ENCODE peak calls at places on chromosomes 13 and 19, in six cellular contexts. O is Right ventricle myocardium superior, V is psoas muscle, Y is activated T-cell treated with anti-CD3 and anti-CD28 coated beads for 48 hours, J is stromal cell of bone marrow, K is upper lobe of right lung. W is an unnamed sample.

GRCh38 chr13:52862358-52863206 is 14.1 kb upstream of the PCDH8 start:
- DNase-seq in J (no peak), Y (no peak), V (no peak), O (no peak), K (no peak), W (no peak)

GRCh38 chr19:41219924-41220567 is 1.0 kb downstream of the AXL start:
- DNase-seq in K (peak), O (peak), J (no peak), Y (no peak), V (peak), W (peak)

GRCh38 chr19:14135355-14135754 is 1.0 kb downstream of the ASF1B start:
- DNase-seq in K (no peak), J (no peak), O (no peak), V (no peak), Y (no peak), W (no peak)

GRCh38 chr13:61084983-61085382 is 330.7 kb downstream of the PCDH20 start:
- DNase-seq in V (no peak), J (no peak), K (no peak), O (no peak), Y (no peak), W (no peak)

GRCh38 chr13:102687520-102687919 is 7.3 kb downstream of the METTL21C start:
- DNase-seq in K (no peak), Y (no peak), O (no peak), V (no peak), J (no peak), W (no peak)

GRCh38 chr13:27857271-27857670 is 62.5 kb upstream of the PDX1 start:
- DNase-seq in K (no peak), O (no peak), Y (no peak), J (no peak), V (no peak), W (no peak)

GRCh38 chr19:14114854-14115253 is 2.7 kb downstream of the PRKACA start:
- DNase-seq in V (peak), Y (peak), K (peak), J (no peak), O (peak), W (no peak)

GRCh38 chr13:84445776-84446175 is 563.5 kb upstream of the SLITRK1 start:
- DNase-seq in Y (no peak), J (no peak), O (no peak), K (no peak), V (no peak), W (no peak)

GRCh38 chr13:86725105-86725504 is 925.9 kb upstream of the SLITRK6 start:
- DNase-seq in K (no peak), V (no peak), J (no peak), Y (no peak), O (no peak), W (no peak)

GRCh38 chr19:35845215-35846037 is 6.9 kb downstream of the NPHS1 start:
- DNase-seq in J (no peak), Y (no peak), K (no peak), V (peak), O (no peak), W (no peak)

GRCh38 chr19:35247526-35248309 is 1.1 kb upstream of the LSR start:
- DNase-seq in O (no peak), K (peak), J (no peak), Y (peak), V (peak), W (peak)

GRCh38 chr13:35163674-35164073 is 221.6 kb downstream of the NBEA start:
- DNase-seq in Y (no peak), V (no peak), O (no peak), J (no peak), K (no peak), W (no peak)

GRCh38 chr13:49683489-49683888 is 7.8 kb downstream of the EBPL start:
- DNase-seq in J (no peak), O (no peak), V (no peak), K (no peak), Y (no peak), W (no peak)

GRCh38 chr19:17605761-17606745 is 50.6 kb downstream of the COLGALT1 start:
- DNase-seq in O (peak), K (peak), Y (peak), J (peak), V (peak), W (peak)

GRCh38 chr13:101415358-101416174 is 742 bp downstream of the NALCN start:
- DNase-seq in V (peak), J (no peak), O (no peak), K (no peak), Y (no peak), W (no peak)

GRCh38 chr13:71912524-71912923 is 45.5 kb upstream of the DACH1 start:
- DNase-seq in O (no peak), V (no peak), Y (no peak), J (no peak), K (no peak), W (no peak)

GRCh38 chr13:98083936-98084335 is 59.0 kb upstream of the FARP1 start:
- DNase-seq in K (no peak), J (no peak), O (no peak), Y (no peak), V (no peak), W (no peak)

GRCh38 chr19:54393381-54393780 is 21.9 kb upstream of the TTYH1 start:
- DNase-seq in K (no peak), O (no peak), J (no peak), Y (no peak), V (no peak), W (no peak)

GRCh38 chr19:32550666-32551065 is 30.3 kb upstream of the PDCD5 start:
- DNase-seq in V (no peak), K (no peak), Y (no peak), O (no peak), J (no peak), W (no peak)

GRCh38 chr19:51116736-51117135 is 8.0 kb upstream of the SIGLEC9 start:
- DNase-seq in J (no peak), K (no peak), Y (no peak), V (no peak), O (no peak), W (no peak)

GRCh38 chr13:101149735-101150380 is 266.4 kb downstream of the NALCN start:
- DNase-seq in J (peak), V (no peak), O (no peak), K (no peak), Y (no peak), W (no peak)

GRCh38 chr19:12611361-12611699 is 610 bp downstream of the ZNF791 start:
- DNase-seq in V (peak), Y (no peak), K (peak), J (peak), O (peak), W (peak)

GRCh38 chr13:39282400-39282972 is 244.2 kb downstream of the NHLRC3 start:
- DNase-seq in Y (no peak), V (no peak), K (no peak), J (no peak), O (no peak), W (no peak)

GRCh38 chr13:99955747-99956472 is 15.7 kb downstream of the ZIC5 start:
- DNase-seq in K (no peak), V (peak), O (no peak), Y (no peak), J (peak), W (no peak)

GRCh38 chr19:45470147-45471081 is 2.6 kb downstream of the FOSB start:
- DNase-seq in O (no peak), V (peak), K (peak), Y (no peak), J (no peak), W (peak)

GRCh38 chr13:110819203-110820014 is 95.5 kb downstream of the ANKRD10 start:
- DNase-seq in V (peak), O (peak), K (peak), Y (peak), J (peak), W (peak)

GRCh38 chr13:31408927-31409326 is 209.2 kb downstream of the B3GLCT start:
- DNase-seq in K (no peak), V (no peak), O (no peak), Y (no peak), J (no peak), W (no peak)

GRCh38 chr13:66264976-66265375 is 965.2 kb downstream of the PCDH9 start:
- DNase-seq in V (no peak), K (no peak), J (peak), O (no peak), Y (no peak), W (no peak)

GRCh38 chr13:101916108-101916757 is 463.8 kb downstream of the ITGBL1 start:
- DNase-seq in Y (no peak), V (peak), J (no peak), O (peak), K (peak), W (no peak)

GRCh38 chr13:76812971-76813691 is 73.1 kb downstream of the KCTD12 start:
- DNase-seq in O (peak), K (no peak), Y (no peak), J (peak), V (peak), W (peak)

GRCh38 chr13:27044837-27045570 is 126.6 kb downstream of the USP12 start:
- DNase-seq in O (no peak), K (no peak), Y (no peak), J (no peak), V (no peak), W (no peak)